ENCODE peak calls at places on chromosomes 4 and X, in six cellular contexts. One of them, this sample, is unnamed.

GRCh38 chr4:147122697-147123472 is 177.2 kb upstream of the TTC29 start:
- DNase-seq in uterus: no peak
- DNase-seq in ovary: no peak
- DNase-seq in choroid plexus epithelial cell: peak; percentile 22
- DNase-seq in K562: no peak
- DNase-seq in HFFc6: no peak
- DNase-seq in this sample: no peak

GRCh38 chrX:26952213-26952612 is 510.9 kb downstream of the PPP4R3C start:
- DNase-seq in uterus: no peak
- DNase-seq in ovary: no peak
- DNase-seq in choroid plexus epithelial cell: peak; percentile 9
- DNase-seq in K562: no peak
- DNase-seq in HFFc6: no peak
- DNase-seq in this sample: no peak

GRCh38 chrX:37361596-37361995 is 12.4 kb downstream of the PRRG1 start:
- DNase-seq in uterus: no peak
- DNase-seq in ovary: no peak
- DNase-seq in choroid plexus epithelial cell: peak; percentile 49
- DNase-seq in K562: no peak
- DNase-seq in HFFc6: no peak
- DNase-seq in this sample: no peak

GRCh38 chr4:44984083-44984482 is 257.7 kb upstream of the GNPDA2 start:
- DNase-seq in uterus: no peak
- DNase-seq in ovary: no peak
- DNase-seq in choroid plexus epithelial cell: no peak
- DNase-seq in K562: no peak
- DNase-seq in HFFc6: no peak
- DNase-seq in this sample: no peak

GRCh38 chr4:48178931-48179330 is 44.9 kb upstream of the TXK start:
- DNase-seq in uterus: no peak
- DNase-seq in ovary: no peak
- DNase-seq in choroid plexus epithelial cell: no peak
- DNase-seq in K562: no peak
- DNase-seq in HFFc6: no peak
- DNase-seq in this sample: no peak

GRCh38 chrX:129540068-129540653 is at the start of gene OCRL:
- DNase-seq in uterus: peak; percentile 71
- DNase-seq in ovary: peak; percentile 81
- DNase-seq in choroid plexus epithelial cell: peak; percentile 68
- DNase-seq in K562: peak; percentile 83
- DNase-seq in HFFc6: peak; percentile 59
- DNase-seq in this sample: peak; percentile 76

GRCh38 chrX:1167466-1167865 is 45.0 kb downstream of the CRLF2 start:
- DNase-seq in uterus: no peak
- DNase-seq in ovary: no peak
- DNase-seq in choroid plexus epithelial cell: no peak
- DNase-seq in K562: no peak
- DNase-seq in HFFc6: no peak
- DNase-seq in this sample: no peak

GRCh38 chrX:53476371-53476770 is 42.2 kb upstream of the HSD17B10 start:
- DNase-seq in uterus: no peak
- DNase-seq in ovary: no peak
- DNase-seq in choroid plexus epithelial cell: peak; percentile 17
- DNase-seq in K562: no peak
- DNase-seq in HFFc6: peak; percentile 27
- DNase-seq in this sample: no peak

GRCh38 chr4:33780952-33781655 is 2463.2 kb downstream of the ARAP2 start:
- DNase-seq in uterus: no peak
- DNase-seq in ovary: no peak
- DNase-seq in choroid plexus epithelial cell: peak; percentile 39
- DNase-seq in K562: no peak
- DNase-seq in HFFc6: peak; percentile 62
- DNase-seq in this sample: no peak

GRCh38 chr4:40309250-40309774 is 25.8 kb upstream of the CHRNA9 start:
- DNase-seq in uterus: peak; percentile 86
- DNase-seq in ovary: peak; percentile 94
- DNase-seq in choroid plexus epithelial cell: peak; percentile 89
- DNase-seq in K562: peak; percentile 92
- DNase-seq in HFFc6: peak; percentile 67
- DNase-seq in this sample: peak; percentile 92

GRCh38 chr4:15587649-15588048 is 67.5 kb downstream of the FBXL5 start:
- DNase-seq in uterus: no peak
- DNase-seq in ovary: no peak
- DNase-seq in choroid plexus epithelial cell: peak; percentile 90
- DNase-seq in K562: no peak
- DNase-seq in HFFc6: no peak
- DNase-seq in this sample: no peak

GRCh38 chr4:76998251-76998901 is 48.8 kb downstream of the SEPTIN11 start:
- DNase-seq in uterus: no peak
- DNase-seq in ovary: no peak
- DNase-seq in choroid plexus epithelial cell: peak; percentile 74
- DNase-seq in K562: no peak
- DNase-seq in HFFc6: peak; percentile 70
- DNase-seq in this sample: peak; percentile 54

GRCh38 chrX:2536974-2537373 is 36.2 kb upstream of the DHRSX start:
- DNase-seq in uterus: peak; percentile 22
- DNase-seq in ovary: peak; percentile 62
- DNase-seq in choroid plexus epithelial cell: no peak
- DNase-seq in K562: no peak
- DNase-seq in HFFc6: no peak
- DNase-seq in this sample: no peak

GRCh38 chr4:142262956-142263355 is 583.1 kb downstream of the INPP4B start:
- DNase-seq in uterus: no peak
- DNase-seq in ovary: no peak
- DNase-seq in choroid plexus epithelial cell: no peak
- DNase-seq in K562: no peak
- DNase-seq in HFFc6: no peak
- DNase-seq in this sample: no peak

GRCh38 chr4:12041828-12042227 is 613.1 kb upstream of the HS3ST1 start:
- DNase-seq in uterus: no peak
- DNase-seq in ovary: no peak
- DNase-seq in choroid plexus epithelial cell: no peak
- DNase-seq in K562: peak; percentile 3
- DNase-seq in HFFc6: no peak
- DNase-seq in this sample: no peak
- TF ChIP-seq CTCF in uterus: no peak
- TF ChIP-seq CTCF in ovary: no peak
- TF ChIP-seq CTCF in choroid plexus epithelial cell: no peak
- TF ChIP-seq CTCF in K562: no peak
- TF ChIP-seq CTCF in HFFc6: peak; percentile 35
- TF ChIP-seq CTCF in this sample: peak; percentile 64

GRCh38 chr4:137601924-137602323 is 69.6 kb upstream of the PCDH18 start:
- DNase-seq in uterus: no peak
- DNase-seq in ovary: no peak
- DNase-seq in choroid plexus epithelial cell: peak; percentile 31
- DNase-seq in K562: no peak
- DNase-seq in HFFc6: peak; percentile 26
- DNase-seq in this sample: no peak
- TF ChIP-seq CTCF in uterus: no peak
- TF ChIP-seq CTCF in ovary: no peak
- TF ChIP-seq CTCF in choroid plexus epithelial cell: no peak
- TF ChIP-seq CTCF in K562: no peak
- TF ChIP-seq CTCF in HFFc6: no peak
- TF ChIP-seq CTCF in this sample: no peak

DNA sequence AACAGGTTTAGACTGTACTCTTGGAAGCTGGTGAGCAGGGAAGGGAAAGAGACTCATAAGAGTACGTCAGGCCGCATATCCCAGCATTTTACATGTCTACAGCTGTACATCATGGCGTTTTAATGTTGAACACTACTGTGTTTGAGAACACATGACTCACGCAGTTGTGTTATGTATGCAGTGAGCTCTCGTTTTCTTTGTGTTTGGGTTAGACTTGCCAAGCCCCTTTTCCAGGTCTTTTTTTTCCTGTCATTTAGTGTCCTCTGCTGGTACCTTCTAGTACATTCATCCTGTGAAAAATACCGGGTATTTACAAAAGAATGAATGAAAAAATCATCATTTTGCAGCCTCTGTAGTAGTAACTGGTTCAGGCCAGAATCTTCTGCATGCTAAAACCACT is 35.3 kb downstream of the SMS start:
- DNase-seq in uterus: no peak
- DNase-seq in ovary: no peak
- DNase-seq in choroid plexus epithelial cell: peak; percentile 81
- DNase-seq in K562: no peak
- DNase-seq in HFFc6: peak; percentile 74
- DNase-seq in this sample: no peak
- TF ChIP-seq CTCF in uterus: peak; percentile 31
- TF ChIP-seq CTCF in ovary: no peak
- TF ChIP-seq CTCF in choroid plexus epithelial cell: peak; percentile 50
- TF ChIP-seq CTCF in K562: no peak
- TF ChIP-seq CTCF in HFFc6: peak; percentile 71
- TF ChIP-seq CTCF in this sample: no peak

DNA sequence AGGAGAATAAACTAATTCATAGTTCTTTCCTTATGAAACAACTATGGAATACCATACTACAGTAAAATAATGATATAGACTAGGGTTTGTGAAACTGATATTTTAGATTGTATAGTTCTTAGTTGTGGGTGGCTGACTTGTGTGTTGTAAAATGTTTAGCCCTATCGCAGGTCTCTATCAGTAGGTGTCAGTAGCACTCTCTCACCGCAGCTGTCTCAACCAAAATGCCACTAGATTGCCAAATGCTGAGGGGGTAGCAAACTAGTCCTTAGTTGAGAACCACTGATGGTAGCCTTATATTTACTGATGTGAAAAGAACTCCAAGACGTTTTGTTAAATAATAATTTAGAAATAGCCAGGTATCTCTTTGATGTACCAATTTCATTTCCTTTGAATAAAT is 48.1 kb downstream of the RHOXF2B start:
- DNase-seq in uterus: no peak
- DNase-seq in ovary: no peak
- DNase-seq in choroid plexus epithelial cell: no peak
- DNase-seq in K562: no peak
- DNase-seq in HFFc6: no peak
- DNase-seq in this sample: no peak
- TF ChIP-seq CTCF in uterus: no peak
- TF ChIP-seq CTCF in ovary: no peak
- TF ChIP-seq CTCF in choroid plexus epithelial cell: no peak
- TF ChIP-seq CTCF in K562: no peak
- TF ChIP-seq CTCF in HFFc6: no peak
- TF ChIP-seq CTCF in this sample: no peak

DNA sequence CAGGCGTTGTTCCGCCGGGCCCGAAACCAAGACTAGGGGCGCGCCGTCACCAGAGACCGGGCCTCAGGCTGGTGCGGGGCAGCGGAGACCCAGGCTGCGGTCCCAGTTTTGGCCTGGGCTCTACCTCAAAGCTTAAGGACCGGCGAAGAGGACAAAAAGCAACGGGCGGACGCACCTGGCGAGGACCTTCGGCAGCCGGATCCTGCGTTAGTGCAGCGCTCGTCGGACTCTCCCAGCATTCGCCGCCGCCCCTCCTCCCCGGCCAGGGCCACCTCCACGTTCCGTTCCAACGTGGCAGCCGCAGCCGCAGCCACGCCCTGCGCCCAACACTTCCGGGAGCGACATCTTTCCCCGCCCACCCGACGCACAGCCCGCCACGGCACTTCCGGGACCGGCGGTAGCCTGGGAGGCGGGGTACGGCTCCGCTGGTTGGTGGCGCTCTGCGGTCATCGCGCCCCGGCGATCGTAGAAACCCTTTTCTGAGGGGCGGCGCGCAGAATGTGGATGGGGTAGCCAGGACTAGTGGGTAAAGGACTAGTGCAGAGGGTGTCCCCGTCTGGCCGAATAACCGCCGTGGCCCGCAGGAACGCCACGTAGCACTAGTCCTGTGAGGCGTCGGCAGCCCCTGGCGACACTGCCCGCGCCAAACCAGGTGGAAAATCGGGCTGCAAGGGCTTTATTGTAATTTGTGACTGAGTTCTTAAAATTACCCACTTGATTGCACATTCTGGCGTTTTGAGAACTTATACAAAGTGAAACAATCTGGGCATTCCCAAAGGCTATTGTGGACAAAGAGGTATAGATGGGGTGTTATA is at the start of gene SEC31A:
- DNase-seq in uterus: peak; percentile 95
- DNase-seq in ovary: peak; percentile 97
- DNase-seq in choroid plexus epithelial cell: peak; percentile 95
- DNase-seq in K562: peak; percentile 98
- DNase-seq in HFFc6: peak; percentile 95
- DNase-seq in this sample: peak; percentile 97
- TF ChIP-seq CTCF in uterus: no peak
- TF ChIP-seq CTCF in ovary: no peak
- TF ChIP-seq CTCF in choroid plexus epithelial cell: peak; percentile 11
- TF ChIP-seq CTCF in K562: no peak
- TF ChIP-seq CTCF in HFFc6: peak; percentile 38
- TF ChIP-seq CTCF in this sample: no peak

DNA sequence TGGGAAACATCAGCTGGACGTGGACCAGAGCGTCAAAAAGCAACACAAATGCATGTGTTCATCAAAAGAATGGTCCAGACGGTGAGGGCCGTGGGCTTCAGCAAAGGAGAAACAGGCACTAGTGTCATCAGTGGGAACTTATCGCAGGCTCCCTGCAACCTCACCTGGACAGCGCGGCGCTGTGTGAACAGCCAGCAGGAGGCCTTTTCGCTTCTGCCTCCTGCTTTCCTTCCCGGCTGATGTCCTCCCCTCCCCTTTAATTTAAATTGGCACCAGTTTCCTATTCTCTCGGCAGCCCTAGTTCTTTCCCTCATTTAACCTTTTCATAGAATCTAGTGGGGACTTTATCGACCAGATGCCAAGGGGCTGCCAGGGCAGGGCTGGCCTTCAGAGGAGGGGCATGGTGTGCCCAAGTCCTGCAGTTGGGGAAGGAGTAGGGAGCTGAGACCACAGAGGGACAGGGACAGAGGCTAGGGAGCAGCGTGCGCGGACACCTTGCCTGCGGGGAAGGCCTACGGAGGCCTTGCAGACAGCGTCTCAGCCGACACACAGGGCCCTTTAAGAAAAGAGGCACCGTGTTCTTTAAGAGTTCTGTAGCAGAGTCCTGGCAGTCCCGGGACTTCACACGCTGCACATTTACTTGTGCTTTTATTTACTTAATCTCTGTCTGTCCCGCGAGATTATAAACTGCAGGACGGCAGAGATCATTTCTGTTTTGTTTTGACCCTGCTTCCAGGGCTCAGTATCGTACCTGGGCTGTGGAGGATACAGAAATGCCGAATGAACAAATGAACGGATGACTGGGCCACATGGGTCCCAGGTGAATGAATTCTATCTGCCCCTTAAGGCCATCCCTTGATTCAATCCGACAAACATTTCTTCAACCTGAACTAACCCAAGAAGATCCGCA is 8.4 kb upstream of the SORBS2 start:
- DNase-seq in uterus: no peak
- DNase-seq in ovary: no peak
- DNase-seq in choroid plexus epithelial cell: peak; percentile 30
- DNase-seq in K562: no peak
- DNase-seq in HFFc6: no peak
- DNase-seq in this sample: no peak
- TF ChIP-seq CTCF in uterus: no peak
- TF ChIP-seq CTCF in ovary: no peak
- TF ChIP-seq CTCF in choroid plexus epithelial cell: peak; percentile 25
- TF ChIP-seq CTCF in K562: no peak
- TF ChIP-seq CTCF in HFFc6: no peak
- TF ChIP-seq CTCF in this sample: no peak

DNA sequence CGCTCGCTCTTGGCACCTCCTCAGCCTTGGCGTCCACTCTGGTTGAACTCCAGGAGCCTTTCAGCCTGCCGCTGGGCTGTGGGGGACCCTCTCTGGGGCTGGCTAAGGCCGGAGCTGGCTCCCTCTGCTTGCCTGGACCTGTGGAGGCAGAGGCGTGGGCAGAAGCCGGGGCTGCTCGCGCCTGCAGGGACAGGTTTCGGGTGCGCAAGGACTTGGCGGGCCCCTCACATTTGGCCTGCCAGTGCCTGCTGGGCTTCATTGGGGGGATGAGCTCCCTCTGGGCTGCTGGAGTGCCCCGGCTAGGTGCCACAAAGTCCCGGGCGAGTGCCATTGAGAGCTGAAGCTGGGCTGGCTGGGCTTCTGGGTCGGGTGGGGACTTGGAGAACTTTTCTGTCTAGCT is 371.7 kb downstream of the FAM133A start:
- DNase-seq in uterus: no peak
- DNase-seq in ovary: no peak
- DNase-seq in choroid plexus epithelial cell: no peak
- DNase-seq in K562: no peak
- DNase-seq in HFFc6: no peak
- DNase-seq in this sample: no peak
- TF ChIP-seq CTCF in uterus: no peak
- TF ChIP-seq CTCF in ovary: no peak
- TF ChIP-seq CTCF in choroid plexus epithelial cell: no peak
- TF ChIP-seq CTCF in K562: no peak
- TF ChIP-seq CTCF in HFFc6: no peak
- TF ChIP-seq CTCF in this sample: no peak

This sample was measured in glutamatergic neuron.